ENCODE peak calls at places on chromosomes 13 and 19, in six cellular contexts. P is body of pancreas, D is pancreas, A is BE2C, M is suprapubic skin, N is gastrocnemius medialis. Z is an unnamed sample. For H3K4me1 and H3K36me3, the result is how much of the 10 kb centered on the place peaks cover.

GRCh38 chr19:3591876-3592613 is 6.8 kb downstream of the GIPC3 start:
- DNase-seq in P (peak), M (no peak), A (no peak), D (peak), N (no peak), Z (no peak)

GRCh38 chr19:50823389-50824042 is at the start of gene KLK1:
- DNase-seq in N (no peak), P (peak), M (no peak), D (peak), A (no peak), Z (peak)

GRCh38 chr19:15289673-15290072 is 42.7 kb downstream of the BRD4 start:
- DNase-seq in M (no peak), P (no peak), A (no peak), N (no peak), D (no peak), Z (no peak)

GRCh38 chr19:5913739-5914357 is at the start of gene CAPS:
- DNase-seq in P (peak), A (peak), M (no peak), D (peak), N (peak), Z (peak)

GRCh38 chr13:45194081-45194939 is 6.5 kb downstream of the KCTD4 start:
- DNase-seq in D (no peak), P (peak), A (no peak), N (no peak), M (no peak), Z (no peak)

GRCh38 chr19:49339364-49340068 is 4.3 kb downstream of the CD37 start:
- DNase-seq in A (peak), D (peak), P (peak), N (peak), M (peak), Z (peak)

GRCh38 chr13:30880756-30881155 is 25.3 kb upstream of the MEDAG start:
- DNase-seq in A (no peak), D (no peak), N (peak), M (no peak), P (no peak), Z (no peak)

GRCh38 chr13:46866150-46866549 is 30.7 kb downstream of the HTR2A start:
- DNase-seq in A (peak), N (no peak), M (no peak), D (peak), P (no peak), Z (no peak)

GRCh38 chr19:3504723-3505122 is 1.4 kb upstream of the FZR1 start:
- DNase-seq in M (no peak), P (no peak), D (no peak), A (no peak), N (no peak), Z (no peak)

GRCh38 chr13:98508280-98509074 is 68.4 kb downstream of the STK24 start:
- DNase-seq in N (no peak), P (no peak), D (no peak), M (no peak), A (no peak), Z (no peak)
- H3K4me1 ChIP-seq in N (half or more), P (under half), D (half or more), M (half or more), A (under half), Z (half or more)

DNA sequence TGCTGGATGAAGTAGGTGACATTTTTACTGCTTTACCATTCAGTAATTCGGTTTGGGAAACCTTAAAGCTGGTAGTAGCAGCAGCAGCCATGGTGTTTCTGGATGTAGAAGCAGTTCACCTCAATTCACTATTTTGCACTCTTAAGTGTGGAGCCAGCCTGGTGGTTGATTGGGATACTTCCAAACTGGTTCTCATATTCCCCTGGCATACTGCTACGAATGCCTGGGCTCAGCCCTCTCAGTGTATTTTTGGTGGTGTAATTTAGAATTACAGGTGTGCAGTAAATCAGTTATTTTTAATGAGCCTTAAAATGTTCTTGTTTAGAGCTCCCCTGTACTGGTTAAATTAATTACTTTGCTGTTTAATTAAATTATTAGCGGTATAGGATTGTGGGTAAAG is 12.4 kb downstream of the HNRNPM start:
- DNase-seq in D (no peak), P (no peak), A (no peak), M (no peak), N (peak), Z (no peak)
- H3K36me3 ChIP-seq in D (under half), P (under half), A (half or more), M (under half), N (under half), Z (under half)

DNA sequence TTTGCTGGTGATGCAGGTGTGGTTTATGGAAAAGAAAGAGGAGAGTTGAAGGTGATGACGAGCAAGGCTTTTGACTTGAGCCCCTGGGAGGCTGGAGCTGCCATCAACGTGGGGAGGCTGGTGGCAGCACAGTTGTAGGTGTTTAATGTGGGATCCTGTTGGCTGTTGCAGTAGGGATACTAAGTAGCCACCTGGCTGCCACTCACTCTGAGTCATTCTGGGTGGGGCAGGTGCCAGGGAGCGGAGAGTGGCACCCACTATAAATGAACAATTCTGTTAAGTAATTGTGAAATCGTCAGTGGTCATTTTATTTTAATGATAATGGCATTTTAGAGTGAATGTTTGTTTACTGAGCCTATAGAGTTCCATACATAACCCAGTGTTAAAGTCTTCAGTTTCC is 9.8 kb downstream of the ZNF317 start:
- DNase-seq in M (no peak), N (no peak), A (no peak), P (no peak), D (no peak), Z (no peak)
- H3K4me1 ChIP-seq in M (under half), N (under half), A (under half), P (under half), D (under half), Z (under half)

DNA sequence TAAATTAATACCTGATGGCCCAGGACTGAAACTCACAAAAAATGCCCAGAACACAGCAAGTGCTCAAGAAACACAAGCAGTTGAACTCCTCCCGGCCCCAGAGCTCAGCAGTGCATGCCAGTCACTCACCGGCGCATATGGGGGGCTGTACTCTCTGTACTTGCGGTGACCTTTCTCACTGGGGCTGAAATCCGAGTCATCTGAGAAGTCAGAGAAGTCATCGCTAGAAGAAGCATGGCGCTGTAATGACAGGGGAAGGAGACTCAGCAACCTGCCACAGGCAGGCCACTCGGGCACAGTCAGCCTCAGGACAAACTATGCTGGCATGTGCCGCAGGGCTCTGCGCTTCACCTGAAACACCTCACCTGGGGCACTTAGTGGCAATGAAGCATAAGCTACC is 19.7 kb downstream of the ZC3H4 start:
- DNase-seq in P (no peak), D (no peak), A (no peak), M (no peak), N (peak), Z (no peak)
- H3K36me3 ChIP-seq in P (under half), D (under half), A (half or more), M (under half), N (under half), Z (under half)

Z was measured in mucosa of descending colon.